ENCODE peak calls at places on chromosome 12, in ten cellular contexts. F, A, R, W, G, V, K, Y, Z and X are unnamed samples. For H3K4me1, the result is how much of the 10 kb centered on the place peaks cover.

GRCh38 chr12:52896190-52897100 is 8.4 kb downstream of the KRT8 start:
- DNase-seq in F (no peak), A (no peak), R (no peak), W (no peak), G (no peak), V (peak), K (no peak), Y (no peak), Z (no peak), X (no peak)

GRCh38 chr12:24913130-24913529 is 35.8 kb downstream of the BCAT1 start:
- DNase-seq in F (no peak), A (no peak), R (no peak), W (no peak), G (no peak), V (no peak), K (no peak), Y (no peak), Z (no peak), X (no peak)

GRCh38 chr12:3558255-3558654 is 67.3 kb downstream of the PRMT8 start:
- DNase-seq in F (no peak), A (no peak), R (no peak), W (no peak), G (no peak), V (no peak), K (no peak), Y (no peak), Z (no peak), X (no peak)

GRCh38 chr12:30806989-30807694 is 52.4 kb upstream of the CAPRIN2 start:
- DNase-seq in F (peak), A (no peak), R (no peak), W (peak), G (peak), V (peak), K (peak), Y (peak), Z (no peak), X (peak)

GRCh38 chr12:73678335-73678734 is 859.3 kb upstream of the ATXN7L3B start:
- DNase-seq in F (no peak), A (no peak), R (no peak), W (no peak), G (no peak), V (no peak), K (no peak), Y (no peak), Z (no peak), X (no peak)

GRCh38 chr12:27424631-27425230 is 21.8 kb upstream of the SMCO2 start:
- DNase-seq in F (no peak), A (no peak), R (no peak), W (peak), G (peak), V (peak), K (peak), Y (peak), Z (no peak), X (no peak)

GRCh38 chr12:53867216-53868012 is 71.2 kb upstream of the HOXC13 start:
- DNase-seq in F (no peak), A (no peak), R (no peak), W (peak), G (no peak), V (peak), K (no peak), Y (peak), Z (no peak), X (no peak)

GRCh38 chr12:77847060-77847541 is 16.4 kb downstream of the NAV3 start:
- DNase-seq in F (no peak), A (no peak), R (no peak), W (no peak), G (no peak), V (peak), K (no peak), Y (no peak), Z (no peak), X (no peak)

GRCh38 chr12:130862161-130862560 is 9.7 kb upstream of the RAN start:
- DNase-seq in F (no peak), A (no peak), R (no peak), W (no peak), G (no peak), V (no peak), K (no peak), Y (no peak), Z (no peak), X (no peak)

GRCh38 chr12:106311139-106311538 is 8.6 kb downstream of the TCP11L2 start:
- DNase-seq in F (no peak), A (no peak), R (no peak), W (no peak), G (no peak), V (no peak), K (no peak), Y (no peak), Z (no peak), X (no peak)

GRCh38 chr12:10941916-10942607 is 3.0 kb upstream of the TAS2R14 start:
- DNase-seq in F (no peak), A (no peak), R (no peak), W (peak), G (no peak), V (no peak), K (peak), Y (no peak), Z (no peak), X (no peak)

GRCh38 chr12:6376079-6376941 is 947 bp upstream of the SCNN1A start:
- DNase-seq in F (no peak), A (no peak), R (peak), W (peak), G (peak), V (peak), K (no peak), Y (peak), Z (peak), X (no peak)

GRCh38 chr12:21144309-21144708 is 13.3 kb downstream of the SLCO1B1 start:
- DNase-seq in F (no peak), A (no peak), R (no peak), W (peak), G (no peak), V (no peak), K (no peak), Y (no peak), Z (no peak), X (no peak)

GRCh38 chr12:6307521-6307920 is 3.0 kb upstream of the PLEKHG6 start:
- DNase-seq in F (no peak), A (no peak), R (no peak), W (no peak), G (no peak), V (no peak), K (no peak), Y (no peak), Z (no peak), X (no peak)

GRCh38 chr12:55712700-55713415 is 3.0 kb upstream of the BLOC1S1 start:
- DNase-seq in F (no peak), A (no peak), R (no peak), W (no peak), G (no peak), V (peak), K (no peak), Y (no peak), Z (no peak), X (no peak)

GRCh38 chr12:3492868-3493224 is 1.8 kb downstream of the PRMT8 start:
- DNase-seq in F (no peak), A (no peak), R (no peak), W (no peak), G (no peak), V (no peak), K (no peak), Y (no peak), Z (no peak), X (no peak)

GRCh38 chr12:11631288-11631687 is 18.2 kb upstream of the ETV6 start:
- DNase-seq in F (no peak), A (no peak), R (no peak), W (no peak), G (no peak), V (no peak), K (no peak), Y (no peak), Z (no peak), X (no peak)

GRCh38 chr12:88300931-88301330 is 158.8 kb downstream of the TMTC3 start:
- DNase-seq in F (no peak), A (no peak), R (no peak), W (peak), G (no peak), V (peak), K (no peak), Y (no peak), Z (no peak), X (no peak)

GRCh38 chr12:93766802-93767523 is 89.8 kb downstream of the CRADD start:
- DNase-seq in F (no peak), A (no peak), R (no peak), W (peak), G (peak), V (peak), K (no peak), Y (peak), Z (no peak), X (peak)

GRCh38 chr12:49413796-49414195 is 46.5 kb downstream of the SPATS2 start:
- DNase-seq in F (no peak), A (no peak), R (no peak), W (no peak), G (no peak), V (peak), K (no peak), Y (no peak), Z (no peak), X (no peak)

GRCh38 chr12:28023156-28023887 is 50.8 kb upstream of the PTHLH start:
- DNase-seq in F (no peak), A (no peak), R (no peak), W (peak), G (no peak), V (peak), K (peak), Y (no peak), Z (no peak), X (no peak)

GRCh38 chr12:115752913-115753726 is 524.4 kb downstream of the MED13L start:
- DNase-seq in F (peak), A (no peak), R (peak), W (peak), G (peak), V (peak), K (peak), Y (peak), Z (peak), X (peak)

GRCh38 chr12:72077111-72077820 is 138.6 kb downstream of the TPH2 start:
- DNase-seq in F (no peak), A (no peak), R (no peak), W (no peak), G (no peak), V (no peak), K (no peak), Y (no peak), Z (no peak), X (no peak)

GRCh38 chr12:64669270-64669842 is 59.1 kb downstream of the RASSF3 start:
- DNase-seq in F (no peak), A (peak), R (no peak), W (no peak), G (peak), V (no peak), K (no peak), Y (no peak), Z (peak), X (peak)

GRCh38 chr12:26327975-26328635 is 132.7 kb downstream of the SSPN start:
- DNase-seq in F (no peak), A (no peak), R (no peak), W (no peak), G (no peak), V (no peak), K (no peak), Y (no peak), Z (no peak), X (no peak)

GRCh38 chr12:1628671-1629337 is at the start of gene WNT5B:
- DNase-seq in F (no peak), A (no peak), R (no peak), W (no peak), G (no peak), V (no peak), K (no peak), Y (peak), Z (no peak), X (no peak)

GRCh38 chr12:6772729-6773661 is 675 bp downstream of the LAG3 start:
- DNase-seq in F (no peak), A (no peak), R (no peak), W (no peak), G (no peak), V (no peak), K (no peak), Y (peak), Z (no peak), X (no peak)

GRCh38 chr12:91040356-91040755 is 17.5 kb downstream of the KERA start:
- DNase-seq in F (no peak), A (no peak), R (no peak), W (no peak), G (no peak), V (peak), K (no peak), Y (no peak), Z (no peak), X (no peak)

GRCh38 chr12:52581481-52581880 is 7.8 kb upstream of the KRT74 start:
- DNase-seq in F (no peak), A (no peak), R (no peak), W (peak), G (no peak), V (peak), K (no peak), Y (no peak), Z (no peak), X (no peak)

GRCh38 chr12:100427078-100427477 is 46.6 kb upstream of the NR1H4 start:
- DNase-seq in F (no peak), A (no peak), R (no peak), W (peak), G (no peak), V (peak), K (peak), Y (no peak), Z (no peak), X (no peak)

GRCh38 chr12:123077298-123078113 is 73.4 kb downstream of the PITPNM2 start:
- DNase-seq in F (no peak), A (no peak), R (no peak), W (no peak), G (no peak), V (no peak), K (no peak), Y (no peak), Z (no peak), X (no peak)

GRCh38 chr12:121843236-121843982 is 15.2 kb downstream of the HPD start:
- DNase-seq in F (no peak), A (no peak), R (no peak), W (no peak), G (no peak), V (no peak), K (no peak), Y (no peak), Z (no peak), X (no peak)

GRCh38 chr12:85825751-85826150 is 10.5 kb downstream of the RASSF9 start:
- DNase-seq in F (no peak), A (no peak), R (no peak), W (no peak), G (no peak), V (no peak), K (no peak), Y (no peak), Z (no peak), X (no peak)

GRCh38 chr12:122064780-122065588 is 13.6 kb upstream of the MLXIP start:
- DNase-seq in F (no peak), A (no peak), R (no peak), W (peak), G (peak), V (peak), K (peak), Y (peak), Z (no peak), X (no peak)

GRCh38 chr12:95571369-95571768 is 20.1 kb upstream of the USP44 start:
- DNase-seq in F (no peak), A (no peak), R (no peak), W (no peak), G (no peak), V (no peak), K (no peak), Y (no peak), Z (no peak), X (no peak)
- H3K4me1 ChIP-seq in F (under half), A (under half), R (under half), W (under half), G (under half), V (under half), K (under half), Y (under half), Z (under half), X (under half)

GRCh38 chr12:124685689-124685993 is 118.2 kb upstream of the NCOR2 start:
- DNase-seq in F (no peak), A (no peak), R (no peak), W (no peak), G (no peak), V (peak), K (no peak), Y (no peak), Z (no peak), X (no peak)
- H3K4me1 ChIP-seq in F (under half), A (under half), R (under half), W (half or more), G (under half), V (under half), K (half or more), Y (under half), Z (under half), X (under half)

DNA sequence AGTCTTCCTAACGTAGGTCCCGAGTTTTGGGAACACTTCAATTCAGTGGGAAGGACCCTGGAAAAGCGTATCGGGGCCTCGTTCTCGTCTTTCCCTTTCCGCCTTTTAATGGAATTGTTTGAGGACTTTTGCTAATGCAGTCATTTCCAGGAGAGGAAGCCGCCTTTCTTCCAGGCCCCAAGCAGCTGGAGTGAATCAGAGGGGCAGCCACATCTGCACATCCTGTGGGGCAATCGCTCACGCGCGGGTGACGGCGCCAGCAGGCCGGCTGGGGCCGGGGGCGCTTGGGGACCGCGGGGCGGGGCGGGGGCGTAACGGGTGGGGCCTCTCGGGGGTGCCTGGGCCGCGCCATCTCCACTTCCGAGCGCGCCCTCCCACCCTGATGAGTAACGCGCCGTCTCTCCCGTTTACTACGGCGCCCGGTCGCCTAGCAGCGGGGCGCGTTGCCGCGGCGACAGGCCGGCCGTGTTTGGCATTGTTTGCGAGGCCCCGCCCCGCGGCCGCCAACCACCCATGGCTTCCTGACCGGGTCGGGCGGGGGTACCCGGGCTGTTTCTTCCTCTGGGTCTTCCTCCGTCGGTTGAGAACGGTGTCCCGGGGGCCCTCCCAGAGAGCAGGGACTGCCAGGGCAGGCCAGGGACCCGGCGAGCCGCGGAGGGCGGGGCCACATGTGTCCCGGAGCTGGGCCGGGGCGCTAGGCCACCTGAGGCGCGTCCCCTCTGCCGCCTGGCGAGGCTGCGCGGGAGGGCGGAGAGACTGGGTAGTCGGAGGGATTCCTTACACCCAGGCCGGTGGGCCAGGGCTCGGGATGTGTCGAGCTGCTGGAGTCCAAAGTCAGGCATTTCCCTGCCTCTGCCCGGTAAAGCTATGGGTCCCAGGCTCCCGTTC is 2.3 kb downstream of the GSG1 start:
- DNase-seq in F (peak), A (peak), R (peak), W (peak), G (peak), V (peak), K (peak), Y (peak), Z (peak), X (peak)
- H3K4me1 ChIP-seq in F (under half), A (under half), R (under half), W (half or more), G (under half), V (half or more), K (half or more), Y (under half), Z (under half), X (under half)

GRCh38 chr12:65894624-65895023 is 70.3 kb downstream of the HMGA2 start:
- DNase-seq in F (no peak), A (no peak), R (no peak), W (no peak), G (no peak), V (no peak), K (no peak), Y (no peak), Z (no peak), X (no peak)

GRCh38 chr12:65894127-65894526 is 69.8 kb downstream of the HMGA2 start:
- DNase-seq in F (no peak), A (no peak), R (no peak), W (no peak), G (no peak), V (peak), K (no peak), Y (no peak), Z (no peak), X (no peak)

GRCh38 chr12:65896743-65897142 is 72.5 kb downstream of the HMGA2 start:
- DNase-seq in F (peak), A (no peak), R (no peak), W (no peak), G (no peak), V (no peak), K (no peak), Y (no peak), Z (no peak), X (no peak)

GRCh38 chr12:65895031-65895430 is 70.7 kb downstream of the HMGA2 start:
- DNase-seq in F (no peak), A (no peak), R (no peak), W (no peak), G (no peak), V (no peak), K (no peak), Y (no peak), Z (no peak), X (no peak)

DNA sequence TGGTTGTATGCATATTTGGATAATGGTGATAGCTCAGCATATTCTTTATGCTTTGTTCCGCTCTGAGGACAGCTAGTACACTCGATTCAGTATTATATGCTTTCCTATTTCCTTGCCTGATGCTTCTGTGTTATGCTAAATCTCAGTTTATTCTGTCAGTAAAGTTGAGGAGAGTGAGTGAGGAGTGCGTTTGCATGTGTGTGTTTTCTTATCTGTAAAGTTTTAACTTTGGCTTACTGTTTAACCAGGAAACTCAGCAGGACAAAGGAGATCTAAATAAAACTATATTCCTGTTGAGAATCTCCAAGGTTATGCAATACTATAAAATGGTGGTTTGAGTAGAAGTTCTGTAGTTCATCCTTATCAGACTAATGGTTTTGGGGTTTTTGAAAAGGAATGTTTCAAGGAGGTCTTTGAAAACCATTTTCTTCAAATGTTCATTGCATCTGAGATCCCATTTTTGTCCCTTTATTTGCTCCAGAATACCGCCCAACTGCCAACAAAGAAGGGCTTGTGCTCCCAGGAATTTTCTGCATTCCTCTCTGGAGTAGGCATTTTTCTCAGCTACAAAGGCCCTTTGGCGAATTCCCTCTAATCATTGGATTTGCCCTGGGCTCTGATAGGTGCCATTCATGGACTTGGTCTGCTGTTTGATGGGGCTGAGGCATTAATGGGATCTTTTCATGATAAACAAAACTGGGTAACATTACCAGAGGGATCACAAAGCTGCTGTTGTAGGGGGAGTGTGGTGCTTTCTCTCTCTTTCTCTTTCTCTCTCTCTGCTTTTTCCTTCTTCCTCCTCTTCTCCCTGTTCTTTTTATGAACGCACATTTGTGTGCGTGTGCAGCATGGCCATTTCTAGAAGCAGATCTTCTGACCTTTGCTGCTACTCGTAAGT is 71.7 kb downstream of the HMGA2 start:
- DNase-seq in F (peak), A (no peak), R (no peak), W (peak), G (no peak), V (no peak), K (peak), Y (peak), Z (no peak), X (no peak)
- H3K4me1 ChIP-seq in F (under half), A (under half), R (under half), W (half or more), G (under half), V (half or more), K (half or more), Y (half or more), Z (under half), X (under half)

GRCh38 chr12:132449565-132450390 is 40.2 kb upstream of the FBRSL1 start:
- DNase-seq in F (no peak), A (no peak), R (no peak), W (no peak), G (no peak), V (no peak), K (no peak), Y (no peak), Z (no peak), X (no peak)
- H3K4me1 ChIP-seq in F (under half), A (under half), R (under half), W (under half), G (under half), V (under half), K (under half), Y (under half), Z (under half), X (under half)